ENCODE peak calls at places on chromosomes 12 and 14, in five cellular contexts. T is SK-N-SH, V is HCT116, J is GM23248, P is OCI-LY7. Q is an unnamed sample.

GRCh38 chr12:26471560-26471959 is 276.2 kb downstream of the SSPN start:
- DNase-seq in T (no peak), V (no peak), J (peak), P (peak), Q (no peak)

GRCh38 chr14:55780156-55780946 is 200.3 kb downstream of the KTN1 start:
- DNase-seq in T (no peak), V (no peak), J (peak), P (no peak), Q (no peak)

GRCh38 chr14:36408388-36408787 is 88.0 kb upstream of the MBIP start:
- DNase-seq in T (no peak), V (no peak), J (no peak), P (no peak), Q (no peak)

GRCh38 chr14:66009104-66009503 is 477.1 kb upstream of the CCDC196 start:
- DNase-seq in T (no peak), V (peak), J (peak), P (no peak), Q (peak)

GRCh38 chr14:63039800-63040380 is 5.4 kb downstream of the KCNH5 start:
- DNase-seq in T (peak), V (no peak), J (peak), P (peak), Q (peak)

GRCh38 chr14:104551851-104552737 is 27.5 kb upstream of the C14orf180 start:
- DNase-seq in T (peak), V (no peak), J (no peak), P (no peak), Q (no peak)

GRCh38 chr12:69007166-69007857 is 74.3 kb upstream of the CPM start:
- DNase-seq in T (no peak), V (no peak), J (peak), P (peak), Q (peak)

GRCh38 chr12:125983094-125983783 is 918.0 kb downstream of the AACS start:
- DNase-seq in T (peak), V (no peak), J (no peak), P (no peak), Q (peak)

GRCh38 chr12:92032965-92033364 is 112.7 kb downstream of the BTG1 start:
- DNase-seq in T (no peak), V (no peak), J (no peak), P (no peak), Q (no peak)

GRCh38 chr12:41108032-41108431 is 80.1 kb upstream of the PDZRN4 start:
- DNase-seq in T (no peak), V (no peak), J (no peak), P (no peak), Q (no peak)

GRCh38 chr14:28303248-28303647 is 463.3 kb upstream of the FOXG1 start:
- DNase-seq in T (no peak), V (no peak), J (no peak), P (no peak), Q (no peak)

GRCh38 chr14:105294142-105294597 is 6.6 kb downstream of the BRF1 start:
- DNase-seq in T (peak), V (no peak), J (peak), P (peak), Q (peak)

GRCh38 chr14:45798659-45799058 is 545.7 kb upstream of the MIS18BP1 start:
- DNase-seq in T (no peak), V (no peak), J (no peak), P (no peak), Q (no peak)

GRCh38 chr14:93065272-93065730 is 50.4 kb downstream of the ITPK1 start:
- DNase-seq in T (no peak), V (no peak), J (no peak), P (no peak), Q (no peak)

GRCh38 chr12:25594376-25594775 is 41.3 kb upstream of the LMNTD1 start:
- DNase-seq in T (no peak), V (no peak), J (no peak), P (no peak), Q (no peak)

GRCh38 chr12:42473130-42473529 is 116.4 kb downstream of the PRICKLE1 start:
- DNase-seq in T (no peak), V (no peak), J (peak), P (no peak), Q (no peak)

GRCh38 chr14:95534299-95535225 is at the start of gene GLRX5:
- DNase-seq in T (peak), V (peak), J (peak), P (peak), Q (peak)

GRCh38 chr14:21041676-21042433 is at the start of gene RNASE7:
- DNase-seq in T (no peak), V (no peak), J (peak), P (no peak), Q (no peak)

GRCh38 chr12:42696424-42697149 is 107.0 kb upstream of the PRICKLE1 start:
- DNase-seq in T (no peak), V (no peak), J (peak), P (no peak), Q (no peak)

GRCh38 chr12:57046947-57047890 is 2.7 kb downstream of the MYO1A start:
- DNase-seq in T (no peak), V (no peak), J (no peak), P (no peak), Q (no peak)

GRCh38 chr14:36604757-36605505 is 22.5 kb upstream of the NKX2-8 start:
- DNase-seq in T (peak), V (peak), J (peak), P (peak), Q (peak)

GRCh38 chr12:116689586-116689985 is 48.3 kb downstream of the SPRING1 start:
- DNase-seq in T (no peak), V (no peak), J (no peak), P (no peak), Q (no peak)

GRCh38 chr14:89196561-89196960 is 220.5 kb downstream of the FOXN3 start:
- DNase-seq in T (no peak), V (no peak), J (no peak), P (no peak), Q (no peak)

GRCh38 chr14:85531141-85531593 is 1.2 kb downstream of the FLRT2 start:
- DNase-seq in T (peak), V (no peak), J (peak), P (no peak), Q (peak)

GRCh38 chr14:64388533-64389243 is 535 bp downstream of the MTHFD1 start:
- DNase-seq in T (peak), V (no peak), J (peak), P (peak), Q (peak)

GRCh38 chr12:121804417-121805111 is 755 bp downstream of the SETD1B start:
- DNase-seq in T (peak), V (no peak), J (peak), P (peak), Q (peak)

GRCh38 chr12:83451189-83451588 is 764.5 kb downstream of the TMTC2 start:
- DNase-seq in T (no peak), V (no peak), J (no peak), P (no peak), Q (no peak)

GRCh38 chr12:4957781-4958180 is 48.1 kb downstream of the KCNA1 start:
- DNase-seq in T (no peak), V (no peak), J (no peak), P (no peak), Q (no peak)

GRCh38 chr12:97169922-97170321 is 262.9 kb downstream of the NEDD1 start:
- DNase-seq in T (peak), V (no peak), J (no peak), P (no peak), Q (no peak)

GRCh38 chr12:91991397-91992187 is 154.1 kb downstream of the BTG1 start:
- DNase-seq in T (no peak), V (no peak), J (no peak), P (peak), Q (no peak)

GRCh38 chr12:113266106-113266895 is 45.0 kb downstream of the TPCN1 start:
- DNase-seq in T (no peak), V (no peak), J (no peak), P (no peak), Q (no peak)

GRCh38 chr12:96472384-96472783 is 17.0 kb upstream of the CFAP54 start:
- DNase-seq in T (no peak), V (no peak), J (peak), P (no peak), Q (no peak)

GRCh38 chr12:89346741-89347324 is 5.5 kb downstream of the DUSP6 start:
- DNase-seq in T (no peak), V (peak), J (peak), P (no peak), Q (peak)

GRCh38 chr14:94622653-94623421 is 10.6 kb downstream of the SERPINA3 start:
- DNase-seq in T (no peak), V (no peak), J (no peak), P (no peak), Q (no peak)

GRCh38 chr12:203462-204260 is 10.3 kb downstream of the SLC6A12 start:
- DNase-seq in T (peak), V (no peak), J (no peak), P (no peak), Q (peak)
- H3K27ac ChIP-seq in T (no peak), V (no peak), J (no peak), P (no peak), Q (no peak)

GRCh38 chr12:77833329-77833728 is 2.6 kb downstream of the NAV3 start:
- DNase-seq in T (no peak), V (no peak), J (no peak), P (no peak), Q (no peak)

GRCh38 chr12:77830502-77830901 is at the start of gene NAV3:
- DNase-seq in T (no peak), V (no peak), J (peak), P (peak), Q (no peak)

GRCh38 chr12:77834618-77835017 is 3.9 kb downstream of the NAV3 start:
- DNase-seq in T (no peak), V (no peak), J (no peak), P (no peak), Q (no peak)

GRCh38 chr12:77835982-77836381 is 5.3 kb downstream of the NAV3 start:
- DNase-seq in T (no peak), V (no peak), J (no peak), P (no peak), Q (no peak)

GRCh38 chr12:77830952-77831351 is 258 bp downstream of the NAV3 start:
- DNase-seq in T (no peak), V (no peak), J (peak), P (no peak), Q (no peak)
- TF ChIP-seq EZH2phosphoT487 in T (no peak), V (no peak), J (no peak), P (no peak), Q (no peak)

GRCh38 chr14:39422243-39422642 is 10.0 kb downstream of the FBXO33 start:
- DNase-seq in T (no peak), V (no peak), J (no peak), P (no peak), Q (no peak)

GRCh38 chr14:39426605-39427004 is 5.6 kb downstream of the FBXO33 start:
- DNase-seq in T (peak), V (no peak), J (peak), P (peak), Q (no peak)

GRCh38 chr14:39423793-39424192 is 8.4 kb downstream of the FBXO33 start:
- DNase-seq in T (no peak), V (no peak), J (no peak), P (no peak), Q (no peak)

GRCh38 chr14:39428118-39428517 is 4.1 kb downstream of the FBXO33 start:
- DNase-seq in T (no peak), V (no peak), J (no peak), P (no peak), Q (no peak)

GRCh38 chr14:39425947-39426346 is 6.3 kb downstream of the FBXO33 start:
- DNase-seq in T (no peak), V (no peak), J (no peak), P (no peak), Q (no peak)
- H3K4me2 ChIP-seq in T (no peak), V (no peak), J (peak), P (no peak), Q (no peak)

DNA sequence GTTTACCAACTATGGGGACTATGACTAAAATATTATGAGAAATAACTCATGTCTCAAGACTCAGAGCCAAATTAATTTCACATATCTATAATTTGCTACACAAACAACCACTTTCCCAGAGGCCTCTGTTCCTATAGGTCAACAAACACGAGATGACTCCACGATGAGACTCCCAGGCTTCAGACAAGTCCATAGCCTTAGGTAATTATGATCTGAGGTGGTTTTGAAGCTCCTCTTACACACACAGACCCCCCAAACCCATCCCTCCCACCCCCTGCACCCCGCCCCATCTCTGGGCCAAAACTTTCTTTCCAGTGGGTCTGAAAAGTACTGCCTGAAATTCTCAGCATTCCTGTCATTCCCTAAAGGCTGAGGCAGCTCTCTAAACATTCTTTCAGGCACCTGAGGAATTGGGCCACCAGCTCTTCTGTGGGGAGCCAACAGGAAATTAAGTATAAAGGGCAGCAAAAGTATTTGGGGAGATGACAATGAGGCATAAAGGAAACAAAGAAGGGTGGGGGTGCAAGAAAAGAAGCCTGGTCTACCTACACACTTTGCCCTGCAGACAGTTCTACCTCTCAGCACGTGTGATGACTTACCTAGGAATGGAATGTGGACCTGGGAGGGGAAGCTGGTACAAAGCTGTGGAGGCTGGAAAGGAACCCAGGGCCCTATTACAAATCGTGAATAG is 143.6 kb downstream of the PAWR start:
- DNase-seq in T (no peak), V (peak), J (peak), P (no peak), Q (peak)
- H3K27ac ChIP-seq in T (no peak), V (peak), J (peak), P (no peak), Q (peak)

DNA sequence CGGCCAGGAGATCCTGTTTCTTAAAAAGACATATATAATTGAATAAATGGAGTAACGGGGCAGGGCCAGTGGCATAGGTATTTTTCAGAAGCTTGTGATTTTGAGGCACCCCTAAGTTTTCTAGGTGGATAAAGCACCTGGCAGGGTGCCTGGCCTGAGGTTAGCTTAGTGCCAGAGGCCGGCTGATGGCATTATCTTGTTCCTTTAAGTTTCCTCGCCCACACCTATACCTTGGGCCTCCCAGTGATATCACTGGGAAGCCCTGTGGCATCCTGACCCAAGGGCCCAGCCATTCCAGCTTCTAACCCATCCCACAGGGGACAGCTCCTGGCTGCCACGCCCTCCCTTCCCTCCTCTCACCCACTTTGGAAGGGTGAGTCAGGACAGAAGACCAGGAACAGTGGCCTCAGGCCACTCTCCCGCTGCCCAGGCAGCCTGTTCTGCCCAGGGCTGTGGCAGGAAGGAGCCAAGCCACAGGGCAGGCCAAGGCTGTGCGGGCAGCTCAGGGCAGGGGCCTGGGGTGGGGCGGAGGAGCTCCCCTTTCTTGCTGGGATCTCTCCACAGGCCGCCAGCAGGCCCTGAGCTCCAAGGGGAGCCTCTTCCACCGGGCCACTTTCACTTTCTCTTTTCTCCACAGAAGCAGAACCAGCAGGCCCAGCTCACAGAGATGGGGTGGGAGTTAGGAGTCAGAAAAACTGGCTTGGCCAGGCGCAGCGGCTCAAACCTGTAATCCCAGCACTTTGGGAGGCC is 75.1 kb downstream of the IRF2BPL start:
- DNase-seq in T (peak), V (peak), J (peak), P (no peak), Q (no peak)
- TF ChIP-seq EZH2phosphoT487 in T (no peak), V (no peak), J (no peak), P (no peak), Q (no peak)

DNA sequence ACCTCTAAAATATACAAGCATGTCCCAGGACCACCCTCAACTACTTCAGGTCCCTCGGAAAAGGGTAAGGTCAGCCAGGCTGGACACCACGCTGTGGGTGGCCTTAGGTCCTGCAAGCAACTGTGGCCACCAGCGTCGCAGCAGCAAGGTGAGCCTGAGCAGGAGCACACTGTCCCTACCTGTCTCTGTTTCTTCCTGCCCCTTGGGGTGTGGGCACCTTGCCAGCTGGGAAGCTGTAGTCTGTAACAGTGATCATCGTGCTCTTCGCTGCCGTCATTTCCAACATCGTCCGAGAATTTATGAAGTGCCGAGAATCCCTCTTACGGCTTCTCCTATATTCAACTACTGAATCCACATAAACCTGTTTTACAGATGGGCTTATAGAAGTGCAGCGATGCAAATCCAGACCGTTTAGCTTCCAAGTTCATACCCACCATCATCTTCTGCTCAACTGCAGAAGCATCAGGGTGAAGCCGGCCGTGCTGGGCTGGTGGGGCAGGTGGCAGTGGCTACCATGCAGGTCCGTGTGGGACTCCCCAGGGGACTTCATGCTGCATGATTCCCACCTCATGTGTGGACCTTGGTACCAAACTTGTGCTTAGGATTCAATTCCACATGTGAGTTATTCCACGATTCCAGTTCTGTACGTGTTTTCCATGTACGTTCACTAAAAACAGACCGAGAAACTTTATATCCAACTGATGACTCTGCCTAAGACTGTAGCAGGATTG is 361.3 kb upstream of the SFSWAP start:
- DNase-seq in T (no peak), V (no peak), J (no peak), P (no peak), Q (no peak)
- H3K4me2 ChIP-seq in T (no peak), V (no peak), J (no peak), P (no peak), Q (no peak)

DNA sequence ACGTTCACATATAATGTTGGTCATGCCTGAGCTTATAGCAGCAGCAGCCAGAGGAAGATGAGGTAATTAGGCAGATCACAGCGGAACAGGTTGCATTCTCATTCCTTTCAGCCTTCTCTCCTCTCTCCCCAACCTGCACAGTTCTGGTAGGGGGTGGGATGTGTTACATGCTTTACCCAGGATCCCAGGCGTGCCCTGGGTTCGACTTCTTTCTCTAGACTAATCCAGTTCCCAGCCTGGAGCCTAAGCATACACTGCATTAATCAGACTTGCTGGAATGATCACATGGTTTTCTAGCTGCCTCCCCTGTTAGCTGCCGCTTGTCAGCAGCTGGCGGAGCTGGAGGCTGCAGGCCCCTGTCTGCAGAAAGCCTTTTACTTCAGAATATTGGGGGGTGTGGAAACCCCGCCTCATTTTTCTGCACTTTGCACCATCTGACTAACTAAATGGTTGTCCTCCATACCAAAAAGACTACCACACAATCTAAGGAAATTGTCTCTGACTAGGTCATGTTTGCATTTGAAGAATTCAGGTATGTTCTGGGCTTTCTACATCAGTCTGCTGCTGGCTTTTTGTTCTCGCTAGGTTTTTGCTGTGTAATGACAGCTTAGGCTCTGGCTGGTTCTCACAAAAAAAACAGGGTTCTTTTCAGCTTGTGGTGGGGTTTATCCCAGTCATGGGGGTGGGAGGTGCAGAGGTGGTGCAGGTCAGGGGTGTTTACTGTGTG is 45.9 kb upstream of the EVL start:
- DNase-seq in T (peak), V (no peak), J (no peak), P (no peak), Q (peak)
- H3K27ac ChIP-seq in T (peak), V (no peak), J (no peak), P (no peak), Q (peak)

Q was measured in neural progenitor cell.